ENCODE peak calls at places on chromosomes 2 and 18, in eight cellular contexts. A is choroid plexus epithelial cell, M is AG10803, X is stomach, D is endodermal cell, C is GM10248, H is AG09319, T is GM20000. S is an unnamed sample.

GRCh38 chr2:102041351-102041750 is 49.6 kb downstream of the IL1R2 start:
- DNase-seq in C (no peak), X (no peak), H (no peak), D (no peak), A (peak; percentile 90), T (no peak), M (peak; percentile 72), S (no peak)

GRCh38 chr18:48475635-48476549 is 62.9 kb upstream of the CTIF start:
- DNase-seq in M (peak; percentile 84), A (peak; percentile 90), C (peak; percentile 70), T (peak; percentile 68), X (peak; percentile 53), H (peak; percentile 57), D (peak; percentile 89), S (peak; percentile 71)

GRCh38 chr2:40173276-40173675 is 278.6 kb downstream of the SLC8A1 start:
- DNase-seq in D (no peak), C (no peak), X (no peak), M (peak; percentile 53), A (no peak), T (no peak), H (no peak), S (no peak)

GRCh38 chr2:147989809-147990403 is 30.6 kb downstream of the ORC4 start:
- DNase-seq in D (no peak), T (peak; percentile 51), H (peak; percentile 27), X (no peak), M (peak; percentile 60), A (peak; percentile 82), C (peak; percentile 62), S (peak; percentile 50)

GRCh38 chr18:48222118-48222517 is 187.1 kb downstream of the ZBTB7C start:
- DNase-seq in M (peak; percentile 19), T (no peak), A (peak; percentile 82), X (peak; percentile 52), H (no peak), C (no peak), D (no peak), S (peak; percentile 96)

GRCh38 chr2:174094542-174094941 is 129.4 kb upstream of the SP3 start:
- DNase-seq in H (no peak), C (no peak), X (no peak), A (no peak), D (no peak), T (no peak), M (no peak), S (no peak)

GRCh38 chr2:150517951-150518680 is 30.6 kb upstream of the RND3 start:
- DNase-seq in H (no peak), C (no peak), X (no peak), T (no peak), A (peak; percentile 89), M (peak; percentile 81), D (no peak), S (no peak)

GRCh38 chr18:50614838-50615237 is 55.0 kb downstream of the MAPK4 start:
- DNase-seq in X (no peak), H (no peak), A (peak; percentile 10), M (peak; percentile 62), T (no peak), C (no peak), D (no peak), S (peak; percentile 99)

GRCh38 chr2:235670974-235671787 is 177.3 kb downstream of the AGAP1 start:
- DNase-seq in H (no peak), M (no peak), A (no peak), C (no peak), T (peak; percentile 22), D (peak; percentile 64), X (no peak), S (no peak)

GRCh38 chr2:220904015-220904414 is 668.1 kb downstream of the EPHA4 start:
- DNase-seq in A (no peak), M (no peak), C (no peak), H (no peak), T (no peak), X (no peak), D (no peak), S (no peak)

GRCh38 chr2:171149539-171149938 is 11.2 kb downstream of the TLK1 start:
- DNase-seq in D (no peak), C (no peak), M (no peak), T (no peak), A (no peak), H (no peak), X (no peak), S (no peak)

GRCh38 chr2:208000701-208001395 is 24.5 kb downstream of the PLEKHM3 start:
- DNase-seq in C (no peak), X (no peak), T (no peak), M (no peak), D (no peak), H (no peak), A (no peak), S (no peak)

DNA sequence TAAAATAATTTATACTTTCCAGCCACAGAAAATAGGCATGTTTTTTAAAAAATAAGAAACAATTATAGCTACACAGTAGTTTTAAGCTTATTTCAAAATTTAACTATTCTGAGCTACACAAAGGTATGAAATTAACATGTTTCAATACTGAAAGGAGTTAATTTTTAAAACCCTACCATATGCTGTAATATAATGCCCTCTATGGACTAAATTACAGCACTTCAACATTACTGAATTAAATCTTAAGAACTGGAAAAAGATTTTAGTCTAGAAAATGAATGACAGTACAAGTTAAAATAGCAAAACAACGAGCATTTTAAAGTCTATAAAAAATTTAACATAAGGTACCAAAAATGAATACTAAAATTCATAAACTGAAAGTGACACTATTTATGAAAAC is 36.3 kb downstream of the RTN4 start:
- DNase-seq in H (no peak), M (no peak), C (no peak), A (no peak), T (no peak), D (no peak), X (no peak), S (no peak)
- TF ChIP-seq CTCF in H (peak; percentile 4), M (peak; percentile 32), C (peak; percentile 30), A (no peak), T (no peak), D (peak; percentile 30), X (no peak), S (peak; percentile 20)

GRCh38 chr2:202870431-202871160 is 970 bp downstream of the ICA1L start:
- DNase-seq in X (peak; percentile 58), A (peak; percentile 67), C (peak; percentile 78), M (peak; percentile 15), D (peak; percentile 92), T (peak; percentile 83), H (no peak), S (peak; percentile 86)

GRCh38 chr2:202871161-202872141 is at the start of gene ICA1L:
- DNase-seq in D (peak; percentile 88), X (peak; percentile 57), H (no peak), T (peak; percentile 84), C (peak; percentile 77), A (peak; percentile 48), M (peak; percentile 53), S (peak; percentile 55)
- TF ChIP-seq CTCF in D (no peak), X (peak; percentile 4), H (no peak), T (no peak), C (no peak), A (no peak), M (no peak), S (no peak)

GRCh38 chr18:60623331-60623730 is 250.8 kb upstream of the MC4R start:
- DNase-seq in A (no peak), D (no peak), H (no peak), X (no peak), T (no peak), M (no peak), C (no peak), S (no peak)

DNA sequence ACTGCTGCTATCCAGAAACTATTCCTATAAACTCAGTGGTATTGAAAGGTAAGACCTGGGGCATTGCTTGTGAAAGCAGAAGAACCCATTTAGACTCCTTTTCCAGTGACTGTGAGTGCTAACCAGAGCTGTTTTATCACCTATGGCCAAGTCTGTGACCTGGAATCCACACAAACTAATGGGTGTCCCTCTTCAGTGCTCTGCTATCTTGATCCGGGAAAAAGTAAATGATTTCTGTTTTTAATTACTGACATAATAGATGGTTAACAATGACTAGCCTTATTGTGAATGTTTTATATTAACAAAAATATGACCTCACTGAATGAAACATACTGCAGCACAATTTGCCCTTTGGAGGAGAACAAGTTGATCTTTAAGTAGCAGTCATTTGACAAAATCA is 251.6 kb upstream of the MC4R start:
- DNase-seq in X (no peak), T (no peak), D (no peak), M (no peak), C (no peak), H (no peak), A (no peak), S (no peak)
- TF ChIP-seq CTCF in X (no peak), T (no peak), D (no peak), M (no peak), C (no peak), H (no peak), A (no peak), S (no peak)

GRCh38 chr2:158045362-158045761 is 56.3 kb upstream of the UPP2 start:
- DNase-seq in X (no peak), D (peak; percentile 68), H (no peak), T (no peak), C (no peak), A (no peak), M (no peak), S (peak; percentile 15)
- TF ChIP-seq CTCF in X (no peak), D (peak; percentile 82), H (no peak), T (no peak), C (peak; percentile 2), A (no peak), M (no peak), S (no peak)

GRCh38 chr2:128234613-128235012 is 84.1 kb downstream of the HS6ST1 start:
- DNase-seq in T (no peak), X (no peak), A (no peak), M (peak; percentile 48), H (no peak), C (no peak), D (peak; percentile 86), S (no peak)

GRCh38 chr2:128236491-128237035 is 82.1 kb downstream of the HS6ST1 start:
- DNase-seq in A (peak; percentile 81), T (no peak), X (no peak), H (no peak), D (peak; percentile 54), C (no peak), M (peak; percentile 82), S (peak; percentile 35)

GRCh38 chr2:128235581-128235980 is 83.1 kb downstream of the HS6ST1 start:
- DNase-seq in C (no peak), A (no peak), D (peak; percentile 52), H (no peak), X (no peak), M (no peak), T (no peak), S (no peak)

GRCh38 chr2:128233790-128234395 is 84.8 kb downstream of the HS6ST1 start:
- DNase-seq in A (no peak), T (no peak), X (no peak), D (no peak), C (no peak), H (no peak), M (no peak), S (no peak)

GRCh38 chr2:128232965-128233789 is 85.5 kb downstream of the HS6ST1 start:
- DNase-seq in C (peak; percentile 96), A (peak; percentile 73), H (peak; percentile 23), X (peak; percentile 91), T (peak; percentile 96), D (peak; percentile 96), M (peak; percentile 66), S (peak; percentile 71)
- TF ChIP-seq CTCF in C (peak; percentile 92), A (peak; percentile 84), H (peak; percentile 94), X (peak; percentile 90), T (peak; percentile 87), D (peak; percentile 93), M (peak; percentile 80), S (peak; percentile 82)

GRCh38 chr2:29014811-29015414 is 33.8 kb downstream of the TOGARAM2 start:
- DNase-seq in H (no peak), C (peak; percentile 52), X (peak; percentile 42), T (peak; percentile 68), M (no peak), D (no peak), A (peak; percentile 89), S (peak; percentile 33)
- TF ChIP-seq CTCF in H (no peak), C (no peak), X (no peak), T (no peak), M (no peak), D (peak; percentile 35), A (peak; percentile 62), S (no peak)

GRCh38 chr2:99154643-99155536 is at the start of the genes LIPT1 and TSGA10:
- DNase-seq in X (peak; percentile 92), H (peak; percentile 71), C (peak; percentile 95), D (peak; percentile 92), T (peak; percentile 91), M (peak; percentile 84), A (peak; percentile 91), S (peak; percentile 89)
- TF ChIP-seq CTCF in X (peak; percentile 14), H (no peak), C (no peak), D (peak; percentile 42), T (no peak), M (peak; percentile 24), A (peak; percentile 11), S (no peak)

S was measured in MCF 10A.